ENCODE peak calls at places on chromosomes 6 and 20, in nine cellular contexts. One of them, this sample, is unnamed.

GRCh38 chr6:94636780-94637385 is 940.5 kb upstream of the MANEA start:
- DNase-seq in thyroid gland: no peak
- DNase-seq in left ventricle myocardium inferior: no peak
- DNase-seq in CD4-positive, alpha-beta T cell: no peak
- DNase-seq in heart right ventricle: no peak
- DNase-seq in GM23248: no peak
- DNase-seq in fibroblast of lung: peak
- DNase-seq in hepatocyte: peak
- DNase-seq in neuronal stem cell: peak
- DNase-seq in this sample: no peak

GRCh38 chr20:4811661-4812181 is 90.0 kb downstream of the PRND start:
- DNase-seq in thyroid gland: peak
- DNase-seq in left ventricle myocardium inferior: peak
- DNase-seq in CD4-positive, alpha-beta T cell: peak
- DNase-seq in heart right ventricle: peak
- DNase-seq in GM23248: no peak
- DNase-seq in fibroblast of lung: no peak
- DNase-seq in hepatocyte: no peak
- DNase-seq in neuronal stem cell: no peak
- DNase-seq in this sample: no peak

GRCh38 chr20:45970646-45971424 is 1.2 kb downstream of the ZNF335 start:
- DNase-seq in thyroid gland: peak
- DNase-seq in left ventricle myocardium inferior: no peak
- DNase-seq in CD4-positive, alpha-beta T cell: no peak
- DNase-seq in heart right ventricle: peak
- DNase-seq in GM23248: peak
- DNase-seq in fibroblast of lung: no peak
- DNase-seq in hepatocyte: peak
- DNase-seq in neuronal stem cell: no peak
- DNase-seq in this sample: no peak

GRCh38 chr20:36483919-36484808 is 57.2 kb upstream of the MYL9 start:
- DNase-seq in thyroid gland: peak
- DNase-seq in left ventricle myocardium inferior: no peak
- DNase-seq in CD4-positive, alpha-beta T cell: no peak
- DNase-seq in heart right ventricle: no peak
- DNase-seq in GM23248: peak
- DNase-seq in fibroblast of lung: no peak
- DNase-seq in hepatocyte: no peak
- DNase-seq in neuronal stem cell: no peak
- DNase-seq in this sample: no peak

GRCh38 chr6:7909323-7910276 is 988 bp downstream of the TXNDC5 start:
- DNase-seq in thyroid gland: peak
- DNase-seq in left ventricle myocardium inferior: peak
- DNase-seq in CD4-positive, alpha-beta T cell: no peak
- DNase-seq in heart right ventricle: peak
- DNase-seq in GM23248: peak
- DNase-seq in fibroblast of lung: peak
- DNase-seq in hepatocyte: peak
- DNase-seq in neuronal stem cell: peak
- DNase-seq in this sample: peak

GRCh38 chr6:149045404-149045803 is 272.1 kb upstream of the TAB2 start:
- DNase-seq in thyroid gland: no peak
- DNase-seq in left ventricle myocardium inferior: no peak
- DNase-seq in CD4-positive, alpha-beta T cell: no peak
- DNase-seq in heart right ventricle: no peak
- DNase-seq in GM23248: no peak
- DNase-seq in fibroblast of lung: no peak
- DNase-seq in hepatocyte: no peak
- DNase-seq in neuronal stem cell: no peak
- DNase-seq in this sample: no peak

GRCh38 chr6:169118346-169118830 is 135.3 kb downstream of the THBS2 start:
- DNase-seq in thyroid gland: no peak
- DNase-seq in left ventricle myocardium inferior: no peak
- DNase-seq in CD4-positive, alpha-beta T cell: no peak
- DNase-seq in heart right ventricle: no peak
- DNase-seq in GM23248: no peak
- DNase-seq in fibroblast of lung: no peak
- DNase-seq in hepatocyte: no peak
- DNase-seq in neuronal stem cell: no peak
- DNase-seq in this sample: no peak

GRCh38 chr6:25042984-25043725 is 107.4 kb upstream of the RIPOR2 start:
- DNase-seq in thyroid gland: no peak
- DNase-seq in left ventricle myocardium inferior: no peak
- DNase-seq in CD4-positive, alpha-beta T cell: no peak
- DNase-seq in heart right ventricle: no peak
- DNase-seq in GM23248: no peak
- DNase-seq in fibroblast of lung: no peak
- DNase-seq in hepatocyte: no peak
- DNase-seq in neuronal stem cell: no peak
- DNase-seq in this sample: no peak

GRCh38 chr20:44495802-44496481 is 20.3 kb downstream of the TTPAL start:
- DNase-seq in thyroid gland: no peak
- DNase-seq in left ventricle myocardium inferior: no peak
- DNase-seq in CD4-positive, alpha-beta T cell: no peak
- DNase-seq in heart right ventricle: no peak
- DNase-seq in GM23248: peak
- DNase-seq in fibroblast of lung: peak
- DNase-seq in hepatocyte: peak
- DNase-seq in neuronal stem cell: no peak
- DNase-seq in this sample: no peak

GRCh38 chr6:119443993-119444641 is 94.6 kb upstream of the MAN1A1 start:
- DNase-seq in thyroid gland: no peak
- DNase-seq in left ventricle myocardium inferior: no peak
- DNase-seq in CD4-positive, alpha-beta T cell: no peak
- DNase-seq in heart right ventricle: no peak
- DNase-seq in GM23248: peak
- DNase-seq in fibroblast of lung: peak
- DNase-seq in hepatocyte: no peak
- DNase-seq in neuronal stem cell: no peak
- DNase-seq in this sample: no peak

GRCh38 chr6:53704700-53705099 is 39.1 kb upstream of the KLHL31 start:
- DNase-seq in thyroid gland: no peak
- DNase-seq in left ventricle myocardium inferior: no peak
- DNase-seq in CD4-positive, alpha-beta T cell: no peak
- DNase-seq in heart right ventricle: no peak
- DNase-seq in GM23248: no peak
- DNase-seq in fibroblast of lung: no peak
- DNase-seq in hepatocyte: no peak
- DNase-seq in neuronal stem cell: no peak
- DNase-seq in this sample: no peak

GRCh38 chr6:44564906-44565524 is 177.5 kb downstream of the CDC5L start:
- DNase-seq in thyroid gland: no peak
- DNase-seq in left ventricle myocardium inferior: no peak
- DNase-seq in CD4-positive, alpha-beta T cell: no peak
- DNase-seq in heart right ventricle: no peak
- DNase-seq in GM23248: peak
- DNase-seq in fibroblast of lung: no peak
- DNase-seq in hepatocyte: no peak
- DNase-seq in neuronal stem cell: no peak
- DNase-seq in this sample: no peak

GRCh38 chr20:23161244-23161875 is 75.2 kb upstream of the CD93 start:
- DNase-seq in thyroid gland: no peak
- DNase-seq in left ventricle myocardium inferior: no peak
- DNase-seq in CD4-positive, alpha-beta T cell: no peak
- DNase-seq in heart right ventricle: no peak
- DNase-seq in GM23248: peak
- DNase-seq in fibroblast of lung: no peak
- DNase-seq in hepatocyte: no peak
- DNase-seq in neuronal stem cell: no peak
- DNase-seq in this sample: no peak

GRCh38 chr20:25467441-25467840 is 60.0 kb downstream of the GINS1 start:
- DNase-seq in thyroid gland: no peak
- DNase-seq in left ventricle myocardium inferior: no peak
- DNase-seq in CD4-positive, alpha-beta T cell: no peak
- DNase-seq in heart right ventricle: no peak
- DNase-seq in GM23248: no peak
- DNase-seq in fibroblast of lung: no peak
- DNase-seq in hepatocyte: no peak
- DNase-seq in neuronal stem cell: no peak
- DNase-seq in this sample: no peak

GRCh38 chr6:41705996-41706835 is 29.2 kb downstream of the TFEB start:
- DNase-seq in thyroid gland: peak
- DNase-seq in left ventricle myocardium inferior: peak
- DNase-seq in CD4-positive, alpha-beta T cell: no peak
- DNase-seq in heart right ventricle: peak
- DNase-seq in GM23248: peak
- DNase-seq in fibroblast of lung: peak
- DNase-seq in hepatocyte: no peak
- DNase-seq in neuronal stem cell: peak
- DNase-seq in this sample: peak

GRCh38 chr6:116522896-116523295 is 11.5 kb downstream of the CALHM5 start:
- DNase-seq in thyroid gland: no peak
- DNase-seq in left ventricle myocardium inferior: no peak
- DNase-seq in CD4-positive, alpha-beta T cell: no peak
- DNase-seq in heart right ventricle: no peak
- DNase-seq in GM23248: no peak
- DNase-seq in fibroblast of lung: no peak
- DNase-seq in hepatocyte: no peak
- DNase-seq in neuronal stem cell: no peak
- DNase-seq in this sample: no peak

GRCh38 chr20:37357481-37358365 is 11.8 kb downstream of the SRC start:
- DNase-seq in thyroid gland: no peak
- DNase-seq in left ventricle myocardium inferior: no peak
- DNase-seq in CD4-positive, alpha-beta T cell: no peak
- DNase-seq in heart right ventricle: no peak
- DNase-seq in GM23248: no peak
- DNase-seq in fibroblast of lung: no peak
- DNase-seq in hepatocyte: no peak
- DNase-seq in neuronal stem cell: no peak
- DNase-seq in this sample: no peak

GRCh38 chr6:76790045-76790796 is 673.1 kb downstream of the HTR1B start:
- DNase-seq in thyroid gland: no peak
- DNase-seq in left ventricle myocardium inferior: no peak
- DNase-seq in CD4-positive, alpha-beta T cell: no peak
- DNase-seq in heart right ventricle: no peak
- DNase-seq in GM23248: no peak
- DNase-seq in fibroblast of lung: no peak
- DNase-seq in hepatocyte: peak
- DNase-seq in neuronal stem cell: no peak
- DNase-seq in this sample: no peak

GRCh38 chr6:30782425-30783014 is 38.2 kb upstream of the IER3 start:
- DNase-seq in thyroid gland: no peak
- DNase-seq in left ventricle myocardium inferior: no peak
- DNase-seq in CD4-positive, alpha-beta T cell: no peak
- DNase-seq in heart right ventricle: no peak
- DNase-seq in GM23248: peak
- DNase-seq in fibroblast of lung: no peak
- DNase-seq in hepatocyte: no peak
- DNase-seq in neuronal stem cell: no peak
- DNase-seq in this sample: no peak

DNA sequence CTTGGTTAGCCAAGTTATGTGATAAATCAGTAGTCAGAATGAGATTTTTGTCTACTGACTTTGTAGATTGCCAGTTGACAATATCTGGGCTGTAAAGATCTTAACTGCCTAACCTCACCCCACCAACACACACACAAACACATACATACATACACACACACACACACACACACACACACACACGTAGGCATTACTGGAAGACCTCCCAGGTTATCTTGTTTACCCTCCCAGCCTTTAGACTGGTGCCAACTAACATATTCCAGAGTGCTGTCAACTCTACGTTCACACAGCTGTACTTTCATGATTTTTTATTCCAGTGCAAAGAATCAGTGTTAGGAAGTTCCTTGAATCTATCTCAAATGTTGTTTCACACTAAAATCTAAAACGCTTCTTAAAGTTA is 38.9 kb downstream of the BMP5 start:
- DNase-seq in thyroid gland: no peak
- DNase-seq in left ventricle myocardium inferior: no peak
- DNase-seq in CD4-positive, alpha-beta T cell: no peak
- DNase-seq in heart right ventricle: peak
- DNase-seq in GM23248: no peak
- DNase-seq in fibroblast of lung: no peak
- DNase-seq in hepatocyte: peak
- DNase-seq in neuronal stem cell: no peak
- DNase-seq in this sample: no peak
- H3K27ac ChIP-seq in thyroid gland: no peak
- H3K27ac ChIP-seq in left ventricle myocardium inferior: peak
- H3K27ac ChIP-seq in CD4-positive, alpha-beta T cell: no peak
- H3K27ac ChIP-seq in heart right ventricle: peak
- H3K27ac ChIP-seq in GM23248: no peak
- H3K27ac ChIP-seq in fibroblast of lung: no peak
- H3K27ac ChIP-seq in hepatocyte: peak
- H3K27ac ChIP-seq in neuronal stem cell: no peak
- H3K27ac ChIP-seq in this sample: no peak

GRCh38 chr20:42319614-42320013 is 701.4 kb upstream of the CHD6 start:
- DNase-seq in thyroid gland: no peak
- DNase-seq in left ventricle myocardium inferior: no peak
- DNase-seq in CD4-positive, alpha-beta T cell: no peak
- DNase-seq in heart right ventricle: no peak
- DNase-seq in GM23248: no peak
- DNase-seq in fibroblast of lung: no peak
- DNase-seq in hepatocyte: no peak
- DNase-seq in neuronal stem cell: no peak
- DNase-seq in this sample: no peak
- H3K27ac ChIP-seq in thyroid gland: no peak
- H3K27ac ChIP-seq in left ventricle myocardium inferior: peak
- H3K27ac ChIP-seq in CD4-positive, alpha-beta T cell: no peak
- H3K27ac ChIP-seq in heart right ventricle: no peak
- H3K27ac ChIP-seq in GM23248: no peak
- H3K27ac ChIP-seq in fibroblast of lung: no peak
- H3K27ac ChIP-seq in hepatocyte: no peak
- H3K27ac ChIP-seq in neuronal stem cell: no peak
- H3K27ac ChIP-seq in this sample: no peak

DNA sequence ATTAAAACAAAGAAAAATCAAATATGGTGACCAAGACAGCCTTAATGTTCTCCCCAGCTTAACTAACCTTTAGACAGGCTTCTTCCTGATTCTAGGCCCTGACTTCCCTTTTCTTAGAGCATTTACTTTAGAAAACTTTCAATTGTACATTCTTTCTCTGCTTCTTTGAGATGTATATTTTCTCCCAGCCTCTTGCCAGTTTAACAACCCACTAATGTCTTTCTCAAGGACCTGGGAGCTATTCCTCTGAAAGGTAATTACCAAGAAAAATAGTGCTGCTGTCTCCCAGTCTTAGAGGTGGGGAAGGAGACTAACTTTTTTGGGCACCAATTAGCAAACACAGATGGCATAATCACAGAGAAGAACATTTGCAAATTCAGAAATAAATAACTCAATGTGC is 62.8 kb upstream of the KCNQ5 start:
- DNase-seq in thyroid gland: no peak
- DNase-seq in left ventricle myocardium inferior: no peak
- DNase-seq in CD4-positive, alpha-beta T cell: no peak
- DNase-seq in heart right ventricle: no peak
- DNase-seq in GM23248: no peak
- DNase-seq in fibroblast of lung: no peak
- DNase-seq in hepatocyte: no peak
- DNase-seq in neuronal stem cell: no peak
- DNase-seq in this sample: no peak
- H3K27ac ChIP-seq in thyroid gland: no peak
- H3K27ac ChIP-seq in left ventricle myocardium inferior: no peak
- H3K27ac ChIP-seq in CD4-positive, alpha-beta T cell: no peak
- H3K27ac ChIP-seq in heart right ventricle: no peak
- H3K27ac ChIP-seq in GM23248: no peak
- H3K27ac ChIP-seq in fibroblast of lung: no peak
- H3K27ac ChIP-seq in hepatocyte: no peak
- H3K27ac ChIP-seq in neuronal stem cell: no peak
- H3K27ac ChIP-seq in this sample: no peak

GRCh38 chr6:35034411-35035171 is 106.5 kb downstream of the TCP11 start:
- DNase-seq in thyroid gland: peak
- DNase-seq in left ventricle myocardium inferior: peak
- DNase-seq in CD4-positive, alpha-beta T cell: no peak
- DNase-seq in heart right ventricle: peak
- DNase-seq in GM23248: peak
- DNase-seq in fibroblast of lung: peak
- DNase-seq in hepatocyte: no peak
- DNase-seq in neuronal stem cell: no peak
- DNase-seq in this sample: no peak
- H3K27ac ChIP-seq in thyroid gland: peak
- H3K27ac ChIP-seq in left ventricle myocardium inferior: peak
- H3K27ac ChIP-seq in CD4-positive, alpha-beta T cell: no peak
- H3K27ac ChIP-seq in heart right ventricle: peak
- H3K27ac ChIP-seq in GM23248: peak
- H3K27ac ChIP-seq in fibroblast of lung: no peak
- H3K27ac ChIP-seq in hepatocyte: peak
- H3K27ac ChIP-seq in neuronal stem cell: no peak
- H3K27ac ChIP-seq in this sample: no peak